ENCODE peak calls at places on chromosomes 7 and 10, in seven cellular contexts. A is retinal pigment epithelial cell, V is AG04450, Z is NCI-H1105, H is EL, S is IMR-90, W is Calu3. I is an unnamed sample.

GRCh38 chr10:93991596-93992284 is 2.0 kb upstream of the PLCE1 start:
- DNase-seq in Z (no peak), S (peak), H (peak), W (peak), A (peak), V (no peak), I (peak)

GRCh38 chr7:69674701-69675182 is 76.5 kb downstream of the AUTS2 start:
- DNase-seq in S (no peak), A (no peak), H (no peak), Z (no peak), W (no peak), V (no peak), I (no peak)

GRCh38 chr7:1227071-1227804 is 5.4 kb upstream of the UNCX start:
- DNase-seq in W (no peak), S (no peak), Z (no peak), A (no peak), V (no peak), H (no peak), I (no peak)

GRCh38 chr10:122116331-122116730 is 127.4 kb downstream of the TACC2 start:
- DNase-seq in S (peak), H (peak), V (peak), A (no peak), Z (no peak), W (no peak), I (peak)

GRCh38 chr10:44934416-44935200 is 23.5 kb downstream of the TMEM72 start:
- DNase-seq in S (no peak), Z (no peak), A (no peak), V (no peak), W (no peak), H (no peak), I (no peak)

GRCh38 chr10:95273393-95274312 is 17.1 kb downstream of the PDLIM1 start:
- DNase-seq in Z (no peak), W (peak), S (peak), V (peak), A (no peak), H (peak), I (peak)

GRCh38 chr7:91089382-91089963 is 174.8 kb upstream of the FZD1 start:
- DNase-seq in S (peak), A (no peak), Z (peak), H (peak), W (peak), V (no peak), I (peak)

GRCh38 chr7:43905209-43905946 is 1.0 kb downstream of the URGCP start:
- DNase-seq in Z (no peak), A (no peak), S (no peak), W (peak), V (no peak), H (peak), I (peak)

GRCh38 chr10:33612551-33612950 is 278.1 kb upstream of the NRP1 start:
- DNase-seq in S (peak), Z (no peak), A (no peak), V (peak), H (peak), W (no peak), I (peak)

GRCh38 chr7:21927693-21928092 is 18.0 kb downstream of the CDCA7L start:
- DNase-seq in A (no peak), Z (no peak), S (no peak), H (no peak), W (no peak), V (no peak), I (no peak)

GRCh38 chr10:24721254-24722106 is 2.2 kb downstream of the ARHGAP21 start:
- DNase-seq in S (peak), H (peak), W (peak), A (no peak), V (no peak), Z (no peak), I (no peak)

GRCh38 chr7:157770716-157771320 is 434.0 kb downstream of the DNAJB6 start:
- DNase-seq in H (no peak), Z (no peak), W (no peak), S (no peak), A (no peak), V (no peak), I (no peak)

GRCh38 chr10:2968401-2968800 is 98.9 kb upstream of the PFKP start:
- DNase-seq in A (no peak), H (peak), W (no peak), S (peak), V (no peak), Z (no peak), I (no peak)

GRCh38 chr10:132729810-132730565 is 56.0 kb downstream of the NKX6-2 start:
- DNase-seq in W (no peak), S (no peak), H (no peak), A (no peak), Z (no peak), V (no peak), I (no peak)

GRCh38 chr7:36301914-36302771 is 87.5 kb upstream of the ANLN start:
- DNase-seq in Z (no peak), V (no peak), W (no peak), H (no peak), A (no peak), S (no peak), I (peak)

GRCh38 chr7:2851499-2851898 is 7.4 kb upstream of the GNA12 start:
- DNase-seq in V (no peak), A (no peak), Z (no peak), W (no peak), S (no peak), H (no peak), I (no peak)

GRCh38 chr7:22129819-22130580 is 184.3 kb upstream of the CDCA7L start:
- DNase-seq in S (no peak), Z (no peak), A (no peak), W (no peak), V (no peak), H (no peak), I (no peak)

GRCh38 chr7:95526128-95526738 is 40.5 kb downstream of the ASB4 start:
- DNase-seq in V (no peak), S (no peak), Z (no peak), W (no peak), H (no peak), A (no peak), I (no peak)

GRCh38 chr7:69847921-69848612 is 249.8 kb downstream of the AUTS2 start:
- DNase-seq in V (no peak), S (no peak), H (no peak), W (no peak), A (no peak), Z (peak), I (no peak)

GRCh38 chr7:42227931-42228591 is 8.9 kb downstream of the GLI3 start:
- DNase-seq in S (peak), H (no peak), V (no peak), W (no peak), Z (no peak), A (no peak), I (peak)

GRCh38 chr10:104034401-104035053 is 51.2 kb downstream of the COL17A1 start:
- DNase-seq in W (no peak), Z (no peak), S (no peak), H (no peak), A (no peak), V (no peak), I (no peak)

GRCh38 chr7:98737176-98737575 is 120.1 kb downstream of the NPTX2 start:
- DNase-seq in A (no peak), H (no peak), Z (no peak), V (no peak), S (no peak), W (no peak), I (no peak)

GRCh38 chr7:131829911-131830310 is 273.5 kb upstream of the PODXL start:
- DNase-seq in V (no peak), A (peak), W (no peak), H (no peak), S (no peak), Z (no peak), I (no peak)

GRCh38 chr10:77360835-77361234 is 276.8 kb downstream of the KCNMA1 start:
- DNase-seq in Z (no peak), A (no peak), V (no peak), S (no peak), H (no peak), W (no peak), I (no peak)